ENCODE peak calls at places on chromosomes 4 and X, in ten cellular contexts. W is neural crest cell; G is fibroblast of pulmonary artery; P is PC-3; K is cerebellar nuclear complex; A is nucleus accumbens; X is AG04450; Q is naive thymus-derived CD8-positive, alpha-beta T cell; I is dorsolateral prefrontal cortex; D is NCI-H1092. E is an unnamed sample.
A peak's percentile ranks its signal among the peaks of the same experiment; 100 is the strongest.

GRCh38 chr4:187666634-187667033 is 328.9 kb upstream of the ZFP42 start:
- DNase-seq in W (no peak), G (no peak), P (no peak), K (no peak), A (no peak), X (no peak), Q (no peak), I (no peak), D (no peak), E (no peak)

GRCh38 chr4:100462206-100462605 is 55.6 kb downstream of the EMCN start:
- DNase-seq in W (no peak), G (peak; percentile 27), P (peak; percentile 56), K (no peak), A (no peak), X (no peak), Q (no peak), I (no peak), D (no peak), E (no peak)

GRCh38 chr4:67886281-67886680 is 2.5 kb upstream of the TMPRSS11D start:
- DNase-seq in W (no peak), G (peak; percentile 52), P (peak; percentile 53), K (no peak), A (no peak), X (no peak), Q (no peak), I (no peak), D (no peak), E (no peak)

GRCh38 chr4:121697626-121698025 is 846 bp upstream of the ANXA5 start:
- DNase-seq in W (no peak), G (no peak), P (no peak), K (no peak), A (no peak), X (no peak), Q (no peak), I (no peak), D (no peak), E (no peak)

GRCh38 chr4:133969202-133969873 is 232.3 kb downstream of the PABPC4L start:
- DNase-seq in W (no peak), G (peak; percentile 85), P (no peak), K (no peak), A (peak; percentile 1), X (peak; percentile 1), Q (no peak), I (no peak), D (no peak), E (no peak)

GRCh38 chr4:171025776-171026175 is 787.4 kb upstream of the GALNTL6 start:
- DNase-seq in W (no peak), G (no peak), P (peak; percentile 70), K (no peak), A (no peak), X (no peak), Q (no peak), I (no peak), D (no peak), E (no peak)

GRCh38 chrX:20231598-20231997 is 35.1 kb downstream of the RPS6KA3 start:
- DNase-seq in W (no peak), G (no peak), P (no peak), K (peak; percentile 74), A (no peak), X (no peak), Q (no peak), I (no peak), D (no peak), E (no peak)

GRCh38 chrX:69932323-69932722 is 117.4 kb downstream of the AWAT2 start:
- DNase-seq in W (no peak), G (no peak), P (no peak), K (no peak), A (no peak), X (no peak), Q (no peak), I (no peak), D (no peak), E (no peak)

GRCh38 chr4:27154706-27155105 is 294.1 kb downstream of the STIM2 start:
- DNase-seq in W (no peak), G (peak; percentile 52), P (peak; percentile 79), K (no peak), A (no peak), X (no peak), Q (no peak), I (no peak), D (no peak), E (peak; percentile 3)

GRCh38 chr4:121709766-121710405 is 13.1 kb upstream of the ANXA5 start:
- DNase-seq in W (no peak), G (no peak), P (peak; percentile 30), K (no peak), A (no peak), X (no peak), Q (no peak), I (no peak), D (no peak), E (no peak)

GRCh38 chr4:108417923-108418322 is 202.5 kb upstream of the RPL34 start:
- DNase-seq in W (no peak), G (no peak), P (no peak), K (no peak), A (no peak), X (no peak), Q (no peak), I (no peak), D (no peak), E (no peak)

GRCh38 chr4:118833192-118833820 is 2.6 kb downstream of the SEC24D start:
- DNase-seq in W (no peak), G (no peak), P (peak; percentile 35), K (no peak), A (no peak), X (no peak), Q (no peak), I (no peak), D (no peak), E (no peak)

GRCh38 chr4:78325244-78326187 is 226.1 kb upstream of the ANXA3 start:
- DNase-seq in W (no peak), G (no peak), P (peak; percentile 19), K (no peak), A (no peak), X (no peak), Q (no peak), I (no peak), D (no peak), E (no peak)

GRCh38 chr4:120395746-120396145 is 329.1 kb upstream of the MAD2L1 start:
- DNase-seq in W (no peak), G (no peak), P (no peak), K (no peak), A (no peak), X (no peak), Q (no peak), I (no peak), D (no peak), E (no peak)

GRCh38 chr4:2789351-2789750 is 3.5 kb upstream of the SH3BP2 start:
- DNase-seq in W (no peak), G (no peak), P (no peak), K (no peak), A (no peak), X (no peak), Q (no peak), I (no peak), D (no peak), E (no peak)

GRCh38 chrX:22109442-22109841 is 77.3 kb downstream of the PHEX start:
- DNase-seq in W (no peak), G (peak; percentile 10), P (peak; percentile 31), K (no peak), A (no peak), X (no peak), Q (no peak), I (no peak), D (no peak), E (no peak)

GRCh38 chr4:54961357-54961975 is 163.9 kb downstream of the KDR start:
- DNase-seq in W (no peak), G (peak; percentile 65), P (peak; percentile 66), K (no peak), A (no peak), X (no peak), Q (no peak), I (no peak), D (peak; percentile 40), E (no peak)

GRCh38 chrX:119692241-119693031 is 532 bp downstream of the SEPTIN6 start:
- DNase-seq in W (peak; percentile 14), G (peak; percentile 62), P (peak; percentile 36), K (no peak), A (peak; percentile 44), X (no peak), Q (peak; percentile 53), I (no peak), D (no peak), E (no peak)

GRCh38 chr4:106304632-106305031 is 11.4 kb downstream of the TBCK start:
- DNase-seq in W (no peak), G (no peak), P (no peak), K (no peak), A (no peak), X (no peak), Q (no peak), I (no peak), D (no peak), E (no peak)

GRCh38 chr4:1881709-1882108 is 10.5 kb downstream of the NSD2 start:
- DNase-seq in W (no peak), G (no peak), P (no peak), K (no peak), A (no peak), X (no peak), Q (no peak), I (no peak), D (no peak), E (no peak)

GRCh38 chr4:34720563-34720962 is 1523.8 kb downstream of the ARAP2 start:
- DNase-seq in W (no peak), G (peak; percentile 74), P (peak; percentile 55), K (no peak), A (no peak), X (no peak), Q (no peak), I (no peak), D (peak; percentile 10), E (no peak)

GRCh38 chrX:103517246-103517645 is 2.0 kb downstream of the RAB40A start:
- DNase-seq in W (no peak), G (peak; percentile 74), P (no peak), K (no peak), A (no peak), X (no peak), Q (no peak), I (no peak), D (no peak), E (no peak)

GRCh38 chr4:38678078-38678477 is 14.1 kb downstream of the KLF3 start:
- DNase-seq in W (no peak), G (peak; percentile 95), P (no peak), K (no peak), A (peak; percentile 22), X (peak; percentile 96), Q (no peak), I (no peak), D (no peak), E (no peak)

GRCh38 chr4:82988323-82988832 is 22.2 kb downstream of the LIN54 start:
- DNase-seq in W (no peak), G (peak; percentile 46), P (peak; percentile 19), K (no peak), A (no peak), X (peak; percentile 76), Q (no peak), I (no peak), D (no peak), E (no peak)

GRCh38 chrX:124010157-124010556 is 48.7 kb downstream of the STAG2 start:
- DNase-seq in W (no peak), G (no peak), P (peak; percentile 52), K (no peak), A (no peak), X (no peak), Q (no peak), I (no peak), D (no peak), E (no peak)

GRCh38 chr4:175891863-175892262 is 79.8 kb upstream of the GPM6A start:
- DNase-seq in W (no peak), G (peak; percentile 32), P (peak; percentile 67), K (peak; percentile 28), A (no peak), X (no peak), Q (no peak), I (no peak), D (no peak), E (no peak)

GRCh38 chr4:36676139-36677050 is 395.0 kb downstream of the DTHD1 start:
- DNase-seq in W (no peak), G (peak; percentile 7), P (no peak), K (no peak), A (no peak), X (no peak), Q (no peak), I (peak; percentile 44), D (no peak), E (no peak)

GRCh38 chr4:68271851-68272756 is 26.6 kb upstream of the TMPRSS11B start:
- DNase-seq in W (peak; percentile 13), G (peak; percentile 79), P (peak; percentile 81), K (no peak), A (no peak), X (peak; percentile 30), Q (no peak), I (no peak), D (no peak), E (no peak)

E was measured in KG1.